ENCODE peak calls at places on chromosomes 7 and 10, in four cellular contexts. One of them, this sample, is unnamed.

GRCh38 chr7:88344956-88345832 is 38.5 kb upstream of the STEAP4 start:
- DNase-seq in GM23248: peak; percentile 46
- DNase-seq in mammary epithelial cell: no peak
- DNase-seq in K562: peak; percentile 13
- DNase-seq in this sample: no peak

GRCh38 chr10:49243610-49244283 is 55.2 kb upstream of the C10orf71 start:
- DNase-seq in GM23248: no peak
- DNase-seq in mammary epithelial cell: no peak
- DNase-seq in K562: no peak
- DNase-seq in this sample: no peak

GRCh38 chr10:119090968-119091367 is 10.4 kb upstream of the EIF3A start:
- DNase-seq in GM23248: peak; percentile 90
- DNase-seq in mammary epithelial cell: peak; percentile 95
- DNase-seq in K562: no peak
- DNase-seq in this sample: no peak

GRCh38 chr10:47020491-47020890 is 109.3 kb downstream of the PTPN20 start:
- DNase-seq in GM23248: peak; percentile 93
- DNase-seq in mammary epithelial cell: peak; percentile 48
- DNase-seq in K562: no peak
- DNase-seq in this sample: no peak

GRCh38 chr7:137269240-137269639 is 74.3 kb downstream of the PTN start:
- DNase-seq in GM23248: no peak
- DNase-seq in mammary epithelial cell: no peak
- DNase-seq in K562: no peak
- DNase-seq in this sample: no peak

GRCh38 chr7:7323352-7323751 is 141.0 kb downstream of the C1GALT1 start:
- DNase-seq in GM23248: no peak
- DNase-seq in mammary epithelial cell: no peak
- DNase-seq in K562: no peak
- DNase-seq in this sample: no peak

GRCh38 chr7:95688931-95689453 is 83.4 kb upstream of the DYNC1I1 start:
- DNase-seq in GM23248: peak; percentile 47
- DNase-seq in mammary epithelial cell: peak; percentile 31
- DNase-seq in K562: no peak
- DNase-seq in this sample: no peak

GRCh38 chr10:71621783-71622526 is 97.6 kb downstream of the C10orf105 start:
- DNase-seq in GM23248: peak; percentile 71
- DNase-seq in mammary epithelial cell: peak; percentile 17
- DNase-seq in K562: no peak
- DNase-seq in this sample: no peak

GRCh38 chr7:936131-937054 is 18.1 kb downstream of the ADAP1 start:
- DNase-seq in GM23248: peak; percentile 48
- DNase-seq in mammary epithelial cell: no peak
- DNase-seq in K562: no peak
- DNase-seq in this sample: no peak

GRCh38 chr10:95963992-95964391 is 56.2 kb downstream of the CC2D2B start:
- DNase-seq in GM23248: no peak
- DNase-seq in mammary epithelial cell: no peak
- DNase-seq in K562: no peak
- DNase-seq in this sample: no peak

GRCh38 chr10:98357208-98357836 is 57.7 kb downstream of the PYROXD2 start:
- DNase-seq in GM23248: peak; percentile 83
- DNase-seq in mammary epithelial cell: no peak
- DNase-seq in K562: no peak
- DNase-seq in this sample: no peak

GRCh38 chr10:91536101-91536500 is 96.8 kb downstream of the PPP1R3C start:
- DNase-seq in GM23248: peak; percentile 76
- DNase-seq in mammary epithelial cell: no peak
- DNase-seq in K562: no peak
- DNase-seq in this sample: no peak

GRCh38 chr7:107207459-107207858 is 38.7 kb downstream of the HBP1 start:
- DNase-seq in GM23248: no peak
- DNase-seq in mammary epithelial cell: no peak
- DNase-seq in K562: no peak
- DNase-seq in this sample: no peak

GRCh38 chr10:57689898-57690297 is 577.8 kb downstream of the IPMK start:
- DNase-seq in GM23248: no peak
- DNase-seq in mammary epithelial cell: no peak
- DNase-seq in K562: no peak
- DNase-seq in this sample: no peak

GRCh38 chr10:95835911-95836310 is 71.9 kb upstream of the CC2D2B start:
- DNase-seq in GM23248: no peak
- DNase-seq in mammary epithelial cell: no peak
- DNase-seq in K562: no peak
- DNase-seq in this sample: no peak

GRCh38 chr10:60186315-60187071 is 203.2 kb downstream of the ANK3 start:
- DNase-seq in GM23248: peak; percentile 61
- DNase-seq in mammary epithelial cell: no peak
- DNase-seq in K562: no peak
- DNase-seq in this sample: no peak

GRCh38 chr10:3764626-3765375 is 20.2 kb downstream of the KLF6 start:
- DNase-seq in GM23248: no peak
- DNase-seq in mammary epithelial cell: no peak
- DNase-seq in K562: no peak
- DNase-seq in this sample: no peak

GRCh38 chr7:97075928-97076327 is 41.6 kb upstream of the SDHAF3 start:
- DNase-seq in GM23248: no peak
- DNase-seq in mammary epithelial cell: peak; percentile 6
- DNase-seq in K562: no peak
- DNase-seq in this sample: no peak

GRCh38 chr10:127040756-127041155 is 135.5 kb downstream of the DOCK1 start:
- DNase-seq in GM23248: peak; percentile 23
- DNase-seq in mammary epithelial cell: peak; percentile 78
- DNase-seq in K562: no peak
- DNase-seq in this sample: no peak

GRCh38 chr10:114401195-114401741 is 3.0 kb downstream of the AFAP1L2 start:
- DNase-seq in GM23248: peak; percentile 67
- DNase-seq in mammary epithelial cell: no peak
- DNase-seq in K562: no peak
- DNase-seq in this sample: no peak

GRCh38 chr10:78318305-78318704 is 284.6 kb downstream of the RPS24 start:
- DNase-seq in GM23248: no peak
- DNase-seq in mammary epithelial cell: no peak
- DNase-seq in K562: no peak
- DNase-seq in this sample: no peak

GRCh38 chr7:28957822-28958234 is 302 bp downstream of the TRIL start:
- DNase-seq in GM23248: peak; percentile 51
- DNase-seq in mammary epithelial cell: no peak
- DNase-seq in K562: no peak
- DNase-seq in this sample: no peak

GRCh38 chr7:28956608-28957063 is 1.5 kb downstream of the TRIL start:
- DNase-seq in GM23248: peak; percentile 60
- DNase-seq in mammary epithelial cell: peak; percentile 55
- DNase-seq in K562: no peak
- DNase-seq in this sample: no peak

GRCh38 chr7:28955723-28956607 is 2.2 kb downstream of the TRIL start:
- DNase-seq in GM23248: peak; percentile 66
- DNase-seq in mammary epithelial cell: peak; percentile 35
- DNase-seq in K562: no peak
- DNase-seq in this sample: no peak

GRCh38 chr7:28958235-28958945 is at the start of gene TRIL:
- DNase-seq in GM23248: peak; percentile 77
- DNase-seq in mammary epithelial cell: no peak
- DNase-seq in K562: no peak
- DNase-seq in this sample: no peak

GRCh38 chr7:28957064-28957821 is 887 bp downstream of the TRIL start:
- DNase-seq in GM23248: peak; percentile 30
- DNase-seq in mammary epithelial cell: no peak
- DNase-seq in K562: no peak
- DNase-seq in this sample: no peak
- TF ChIP-seq EZH2 in GM23248: peak; percentile 78
- TF ChIP-seq EZH2 in mammary epithelial cell: peak; percentile 11
- TF ChIP-seq EZH2 in K562: no peak
- TF ChIP-seq EZH2 in this sample: no peak

GRCh38 chr10:100562008-100562672 is 26.4 kb downstream of the HIF1AN start:
- DNase-seq in GM23248: peak; percentile 87
- DNase-seq in mammary epithelial cell: peak; percentile 52
- DNase-seq in K562: peak; percentile 73
- DNase-seq in this sample: no peak
- H3K4me3 ChIP-seq in GM23248: peak overlapping the region; percentile 51
- H3K4me3 ChIP-seq in mammary epithelial cell: no peak overlapping the region
- H3K4me3 ChIP-seq in K562: no peak overlapping the region
- H3K4me3 ChIP-seq in this sample: no peak overlapping the region

DNA sequence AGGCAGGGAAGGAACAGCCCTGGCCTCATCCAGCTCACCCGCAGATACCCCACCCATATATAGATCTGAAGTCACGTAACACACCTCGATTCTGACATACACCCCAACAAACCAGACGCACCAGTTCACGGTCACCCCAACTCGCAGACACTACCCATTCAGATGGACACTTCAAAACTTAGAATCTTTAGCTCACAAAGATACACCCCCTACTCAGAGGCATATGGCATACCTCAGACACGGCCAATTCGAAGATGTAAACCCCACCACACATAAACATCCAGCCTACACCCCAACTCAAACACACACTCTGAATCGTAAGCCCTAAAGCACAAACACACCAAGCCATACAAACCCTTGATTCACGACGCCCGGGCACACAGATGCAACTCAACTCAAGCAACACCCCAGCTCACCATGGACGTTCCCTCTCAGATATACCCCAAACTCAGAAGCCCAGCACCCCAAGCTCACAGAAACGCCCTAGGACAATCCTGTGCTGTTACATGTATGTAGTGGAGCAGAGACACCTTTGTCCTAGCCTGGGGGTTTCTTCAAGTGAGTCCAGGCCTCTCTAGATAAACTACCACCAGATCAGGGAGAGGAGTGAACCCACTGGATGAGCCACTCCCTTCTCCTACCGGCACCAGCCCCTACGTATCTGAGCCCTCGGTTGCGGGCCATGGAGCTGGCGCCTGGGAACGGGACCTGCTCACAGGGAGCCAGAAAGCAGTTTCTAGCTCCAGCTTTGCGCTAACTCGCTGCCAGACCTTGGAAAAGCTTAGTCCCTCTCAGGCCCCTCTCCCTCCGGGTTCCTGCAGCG is 8.8 kb downstream of the PSD start:
- DNase-seq in GM23248: peak; percentile 40
- DNase-seq in mammary epithelial cell: no peak
- DNase-seq in K562: no peak
- DNase-seq in this sample: no peak
- TF ChIP-seq EZH2 in GM23248: peak; percentile 59
- TF ChIP-seq EZH2 in mammary epithelial cell: peak; percentile 83
- TF ChIP-seq EZH2 in K562: no peak
- TF ChIP-seq EZH2 in this sample: no peak

GRCh38 chr7:31020652-31021051 is 31.5 kb upstream of the ADCYAP1R1 start:
- DNase-seq in GM23248: no peak
- DNase-seq in mammary epithelial cell: no peak
- DNase-seq in K562: no peak
- DNase-seq in this sample: no peak

GRCh38 chr7:31017748-31018120 is 34.4 kb upstream of the ADCYAP1R1 start:
- DNase-seq in GM23248: no peak
- DNase-seq in mammary epithelial cell: no peak
- DNase-seq in K562: no peak
- DNase-seq in this sample: no peak

GRCh38 chr7:31017036-31017747 is 34.9 kb upstream of the ADCYAP1R1 start:
- DNase-seq in GM23248: no peak
- DNase-seq in mammary epithelial cell: no peak
- DNase-seq in K562: no peak
- DNase-seq in this sample: no peak

GRCh38 chr7:31022117-31022516 is 30.0 kb upstream of the ADCYAP1R1 start:
- DNase-seq in GM23248: no peak
- DNase-seq in mammary epithelial cell: no peak
- DNase-seq in K562: no peak
- DNase-seq in this sample: no peak

GRCh38 chr7:31019509-31019908 is 32.6 kb upstream of the ADCYAP1R1 start:
- DNase-seq in GM23248: no peak
- DNase-seq in mammary epithelial cell: no peak
- DNase-seq in K562: no peak
- DNase-seq in this sample: no peak
- H3K4me3 ChIP-seq in GM23248: no peak overlapping the region
- H3K4me3 ChIP-seq in mammary epithelial cell: no peak overlapping the region
- H3K4me3 ChIP-seq in K562: no peak overlapping the region
- H3K4me3 ChIP-seq in this sample: no peak overlapping the region

DNA sequence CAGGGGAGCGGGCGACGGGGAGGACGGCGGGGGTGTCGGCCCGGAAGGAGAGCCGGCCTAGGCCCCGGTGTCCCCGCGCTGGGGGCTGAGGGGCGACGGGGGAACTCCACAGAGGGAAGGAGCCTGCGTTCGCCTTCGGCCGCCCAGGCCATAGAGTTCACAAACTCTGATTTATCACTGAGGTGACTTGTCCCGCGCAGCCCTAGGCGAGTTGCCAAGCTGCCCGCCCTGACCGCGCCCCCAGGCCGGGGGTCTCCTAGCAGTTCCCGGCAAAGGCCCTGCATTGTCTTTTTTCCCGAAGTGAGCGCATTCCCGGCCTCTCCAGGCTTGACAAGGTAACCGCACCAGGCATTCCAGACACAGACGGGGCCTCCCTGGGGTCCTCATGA is 2.9 kb upstream of the NKX6-2 start:
- DNase-seq in GM23248: no peak
- DNase-seq in mammary epithelial cell: no peak
- DNase-seq in K562: no peak
- DNase-seq in this sample: no peak
- TF ChIP-seq EZH2 in GM23248: peak; percentile 41
- TF ChIP-seq EZH2 in mammary epithelial cell: no peak
- TF ChIP-seq EZH2 in K562: no peak
- TF ChIP-seq EZH2 in this sample: no peak

GRCh38 chr10:108461976-108462375 is 1297.5 kb upstream of the SORCS1 start:
- DNase-seq in GM23248: no peak
- DNase-seq in mammary epithelial cell: no peak
- DNase-seq in K562: no peak
- DNase-seq in this sample: no peak

GRCh38 chr10:108471420-108471819 is 1306.9 kb upstream of the SORCS1 start:
- DNase-seq in GM23248: no peak
- DNase-seq in mammary epithelial cell: no peak
- DNase-seq in K562: no peak
- DNase-seq in this sample: no peak

GRCh38 chr10:108469940-108470339 is 1305.4 kb upstream of the SORCS1 start:
- DNase-seq in GM23248: no peak
- DNase-seq in mammary epithelial cell: no peak
- DNase-seq in K562: no peak
- DNase-seq in this sample: no peak

DNA sequence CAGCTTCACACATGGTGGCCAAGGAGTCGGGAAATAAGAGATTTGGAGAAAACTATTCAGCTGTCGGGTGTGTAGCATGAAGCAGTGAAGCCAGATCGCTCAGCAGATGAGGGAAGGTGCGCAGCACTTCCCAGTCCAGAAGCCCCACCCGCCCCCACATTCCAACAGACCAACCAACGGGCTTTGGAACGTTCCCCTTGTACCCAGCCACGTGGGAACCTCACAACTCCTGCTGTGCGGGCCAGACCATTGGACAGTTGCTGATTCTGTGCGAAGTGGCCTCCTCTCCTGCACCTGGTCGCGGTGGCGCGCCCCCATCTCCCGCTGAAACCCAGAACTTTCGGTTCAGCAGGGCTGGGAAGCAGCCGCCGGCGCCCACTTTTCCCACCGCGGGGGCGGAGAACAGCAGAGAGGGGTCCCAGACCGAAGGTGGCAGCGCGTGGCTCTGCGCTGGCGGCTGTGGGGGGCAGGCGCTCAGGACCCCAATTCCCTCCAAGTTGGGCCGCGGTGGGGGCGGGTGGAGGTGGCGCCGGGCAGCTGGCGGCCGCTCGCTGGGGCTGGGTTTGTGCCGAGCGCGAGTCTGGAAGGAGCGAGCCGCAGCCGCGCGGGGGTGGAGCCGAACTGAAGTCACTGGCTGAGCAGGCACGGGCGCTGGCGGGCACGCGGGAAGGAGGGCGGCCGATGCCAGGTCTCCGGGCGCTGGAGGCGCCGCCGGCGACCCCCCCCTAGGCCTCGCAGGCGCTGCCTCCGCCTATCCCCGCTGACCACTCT is 1301.5 kb upstream of the SORCS1 start:
- DNase-seq in GM23248: peak; percentile 85
- DNase-seq in mammary epithelial cell: peak; percentile 1
- DNase-seq in K562: no peak
- DNase-seq in this sample: no peak
- H3K4me3 ChIP-seq in GM23248: peak overlapping the region; percentile 80
- H3K4me3 ChIP-seq in mammary epithelial cell: peak overlapping the region; percentile 31
- H3K4me3 ChIP-seq in K562: no peak overlapping the region
- H3K4me3 ChIP-seq in this sample: peak overlapping the region; percentile 42

This sample was measured in SK-N-MC.